ENCODE peak calls at places on chromosomes 6 and 20, in four cellular contexts. V is H1, G is K562, F is HCT116. X is an unnamed sample.

GRCh38 chr20:56893206-56893605 is 264.1 kb downstream of the TFAP2C start:
- DNase-seq in V (peak), F (no peak), G (no peak), X (no peak)

GRCh38 chr6:28709478-28710349 is 184.0 kb downstream of the GPX5 start:
- DNase-seq in G (peak), F (no peak), V (peak), X (no peak)

GRCh38 chr20:41061155-41061554 is 32.5 kb downstream of the TOP1 start:
- DNase-seq in G (no peak), V (no peak), F (no peak), X (no peak)

GRCh38 chr6:32854376-32855178 is 585 bp downstream of the PSMB9 start:
- DNase-seq in G (no peak), F (no peak), V (no peak), X (no peak)

GRCh38 chr6:138824482-138825134 is 28.7 kb downstream of the ECT2L start:
- DNase-seq in V (no peak), F (no peak), G (no peak), X (no peak)

GRCh38 chr20:4227085-4227821 is 211.9 kb upstream of the RNF24 start:
- DNase-seq in V (peak), F (no peak), G (peak), X (no peak)

GRCh38 chr6:107917468-107918375 is 40.3 kb downstream of the SEC63 start:
- DNase-seq in V (no peak), F (peak), G (no peak), X (peak)

GRCh38 chr6:39402239-39402751 is 79.8 kb upstream of the KCNK16 start:
- DNase-seq in G (no peak), F (no peak), V (no peak), X (no peak)

GRCh38 chr6:110652520-110652919 is 162.7 kb downstream of the CDK19 start:
- DNase-seq in F (no peak), V (no peak), G (no peak), X (no peak)

GRCh38 chr6:35514587-35514986 is 1.9 kb upstream of the TULP1 start:
- DNase-seq in G (no peak), F (no peak), V (no peak), X (no peak)

GRCh38 chr6:35511183-35511941 is 1.3 kb downstream of the TULP1 start:
- DNase-seq in F (no peak), G (no peak), V (no peak), X (no peak)

GRCh38 chr6:35508542-35508941 is 4.2 kb downstream of the TULP1 start:
- DNase-seq in V (no peak), G (peak), F (no peak), X (no peak)

GRCh38 chr6:35512740-35513139 is at the start of gene TULP1:
- DNase-seq in V (no peak), G (no peak), F (no peak), X (no peak)

GRCh38 chr6:35511980-35512379 is 716 bp downstream of the TULP1 start:
- DNase-seq in F (no peak), G (peak), V (no peak), X (no peak)
- TF ChIP-seq YY1 in F (no peak), G (no peak), V (no peak), X (no peak)

DNA sequence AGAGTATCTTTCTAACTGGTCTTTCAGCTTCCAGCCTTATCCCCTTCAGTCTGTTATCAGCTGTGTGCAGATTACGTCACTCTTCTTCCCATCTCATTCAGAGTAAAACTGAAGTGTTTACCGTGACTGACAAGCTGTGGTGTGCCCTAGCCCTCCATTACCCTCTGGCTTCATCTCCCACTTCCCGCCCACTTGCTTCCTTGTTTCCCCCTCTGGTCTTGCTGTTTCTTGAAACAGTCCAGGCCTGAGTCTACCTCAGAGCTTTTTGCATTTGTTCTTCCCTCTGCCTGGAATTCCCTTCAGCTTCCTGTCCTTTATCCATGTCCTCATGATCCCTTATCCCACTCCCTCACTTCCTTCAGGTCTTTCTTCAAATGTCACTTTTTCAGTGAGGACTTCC is 66.9 kb downstream of the CARMIL1 start:
- DNase-seq in F (no peak), G (no peak), V (no peak), X (no peak)
- TF ChIP-seq YY1 in F (no peak), G (no peak), V (no peak), X (no peak)

GRCh38 chr6:364609-365540 is 26.7 kb upstream of the IRF4 start:
- DNase-seq in G (no peak), V (no peak), F (no peak), X (no peak)
- TF ChIP-seq YY1 in G (no peak), V (no peak), F (no peak), X (no peak)

GRCh38 chr6:18491303-18492090 is 104.3 kb downstream of the RNF144B start:
- DNase-seq in G (no peak), V (no peak), F (no peak), X (peak)

GRCh38 chr6:18496462-18496861 is 109.3 kb downstream of the RNF144B start:
- DNase-seq in F (no peak), V (no peak), G (no peak), X (no peak)

GRCh38 chr6:18495236-18495635 is 108.1 kb downstream of the RNF144B start:
- DNase-seq in V (no peak), F (no peak), G (no peak), X (no peak)

GRCh38 chr6:18492957-18493356 is 105.8 kb downstream of the RNF144B start:
- DNase-seq in G (no peak), V (no peak), F (no peak), X (no peak)

DNA sequence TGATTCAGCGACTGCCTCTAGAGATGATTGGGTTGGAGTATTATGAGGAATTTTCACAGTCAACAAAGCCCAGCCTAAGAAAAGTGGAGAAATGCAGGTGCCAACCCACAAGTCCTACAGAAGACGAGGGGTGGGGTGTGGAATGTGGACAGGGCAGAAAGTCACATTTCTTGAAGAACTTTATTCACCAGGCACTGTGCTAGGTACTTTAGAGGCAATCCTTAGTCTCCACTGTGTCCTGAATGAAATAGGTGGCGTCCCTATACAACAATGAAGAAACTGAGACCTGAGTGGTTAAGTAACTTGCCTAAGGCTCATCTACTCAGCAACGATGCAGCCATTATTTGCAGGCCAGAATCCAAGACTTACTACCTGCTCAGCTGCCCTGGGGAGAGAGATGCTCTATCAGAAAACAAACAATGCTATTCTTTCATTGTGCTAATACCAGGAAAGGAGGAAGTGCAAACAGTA is 106.3 kb downstream of the RNF144B start:
- DNase-seq in G (no peak), F (no peak), V (no peak), X (no peak)
- TF ChIP-seq YY1 in G (no peak), F (no peak), V (no peak), X (no peak)

GRCh38 chr20:46688151-46689081 is 828 bp downstream of the TP53RK start:
- DNase-seq in V (no peak), G (no peak), F (no peak), X (no peak)
- TF ChIP-seq YY1 in V (no peak), G (no peak), F (no peak), X (no peak)

X was measured in NT2/D1.